ENCODE peak calls at places on chromosomes 13 and 19, in eight cellular contexts. K is aorta, Q is iPS DF 6.9, B is mammary epithelial cell, S is adrenal gland, I is uterus, W is K562, M is PC-9. E is an unnamed sample.
A peak's percentile ranks its signal among the peaks of the same experiment; 100 is the strongest.

GRCh38 chr13:22285867-22286632 is 615.2 kb downstream of the FGF9 start:
- DNase-seq in S (no peak), I (no peak), K (no peak), M (no peak), Q (no peak), W (no peak), B (no peak), E (no peak)

GRCh38 chr19:13850910-13851753 is 25.8 kb upstream of the NANOS3 start:
- DNase-seq in I (peak; percentile 95), Q (no peak), B (peak; percentile 95), W (peak; percentile 79), M (peak; percentile 96), K (peak; percentile 96), S (peak; percentile 94), E (peak; percentile 100)

GRCh38 chr19:11446652-11447301 is 11.3 kb downstream of the PRKCSH start:
- DNase-seq in S (peak; percentile 69), M (no peak), I (no peak), Q (no peak), W (peak; percentile 85), K (peak; percentile 91), B (no peak), E (peak; percentile 61)

GRCh38 chr13:37175996-37176395 is 70.5 kb upstream of the CSNK1A1L start:
- DNase-seq in B (peak; percentile 40), W (no peak), K (no peak), Q (no peak), I (no peak), S (no peak), M (no peak), E (no peak)

GRCh38 chr19:13037161-13037560 is 41.9 kb downstream of the NFIX start:
- DNase-seq in I (no peak), Q (no peak), W (no peak), M (peak; percentile 90), K (peak; percentile 83), B (peak; percentile 84), S (no peak), E (peak; percentile 83)

GRCh38 chr13:27273658-27274425 is 3.2 kb downstream of the RASL11A start:
- DNase-seq in I (no peak), B (no peak), Q (no peak), W (no peak), K (peak; percentile 81), M (no peak), S (peak; percentile 50), E (no peak)

GRCh38 chr13:79434578-79434977 is 28.5 kb upstream of the RBM26 start:
- DNase-seq in Q (no peak), I (no peak), K (no peak), S (no peak), W (no peak), B (no peak), M (no peak), E (no peak)

GRCh38 chr13:104592127-104592526 is 1525.9 kb upstream of the SLC10A2 start:
- DNase-seq in S (no peak), Q (no peak), I (no peak), K (no peak), B (peak; percentile 32), M (no peak), W (no peak), E (no peak)

GRCh38 chr19:3148503-3148902 is 12.7 kb downstream of the GNA15 start:
- DNase-seq in M (no peak), B (no peak), I (no peak), S (no peak), Q (no peak), K (no peak), W (no peak), E (no peak)

GRCh38 chr19:44668985-44669764 is 2.1 kb upstream of the CEACAM19 start:
- DNase-seq in M (peak; percentile 57), K (no peak), I (no peak), W (no peak), B (no peak), S (no peak), Q (no peak), E (no peak)

GRCh38 chr19:55483681-55484361 is 1.2 kb upstream of the NAT14 start:
- DNase-seq in I (no peak), Q (no peak), M (no peak), W (no peak), S (no peak), B (no peak), K (no peak), E (no peak)

GRCh38 chr13:48412881-48413351 is at the start of gene LPAR6:
- DNase-seq in K (no peak), B (peak; percentile 62), Q (no peak), S (peak; percentile 67), I (peak; percentile 37), M (no peak), W (no peak), E (peak; percentile 41)

GRCh38 chr13:24671367-24672117 is 8.7 kb upstream of the ATP12A start:
- DNase-seq in I (peak; percentile 71), B (peak; percentile 87), M (peak; percentile 95), K (no peak), S (peak; percentile 60), Q (peak; percentile 43), W (peak; percentile 37), E (peak; percentile 77)

GRCh38 chr19:10551698-10552301 is 8.1 kb downstream of the ATG4D start:
- DNase-seq in Q (no peak), B (peak; percentile 51), W (no peak), M (peak; percentile 72), S (no peak), I (no peak), K (no peak), E (peak; percentile 46)

GRCh38 chr19:2096543-2097329 is at the start of gene IZUMO4:
- DNase-seq in K (peak; percentile 100), S (peak; percentile 99), I (peak; percentile 99), Q (peak; percentile 81), M (peak; percentile 77), W (peak; percentile 98), B (peak; percentile 95), E (peak; percentile 98)

DNA sequence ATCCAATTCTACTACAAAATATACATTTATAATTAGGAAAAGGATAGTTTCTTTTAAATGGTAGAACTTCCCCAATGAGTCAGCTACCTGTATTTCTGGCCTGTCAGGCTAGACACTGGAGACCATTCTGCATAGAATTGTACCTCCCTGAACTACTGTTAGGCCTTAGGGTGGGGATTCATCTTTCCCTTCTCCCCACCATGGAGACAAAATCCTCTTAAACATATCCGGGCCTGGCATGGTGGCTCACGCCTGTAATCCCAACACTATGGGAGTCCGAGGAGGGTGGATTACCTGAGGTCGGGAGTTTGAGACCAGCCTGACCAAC is 24.5 kb upstream of the TPT1 start:
- DNase-seq in B (peak; percentile 35), S (no peak), Q (no peak), I (no peak), W (no peak), K (no peak), M (no peak), E (no peak)
- H3K4me3 ChIP-seq in B (no peak overlapping the region), S (no peak overlapping the region), Q (no peak overlapping the region), I (no peak overlapping the region), W (no peak overlapping the region), K (no peak overlapping the region), M (no peak overlapping the region), E (no peak overlapping the region)

DNA sequence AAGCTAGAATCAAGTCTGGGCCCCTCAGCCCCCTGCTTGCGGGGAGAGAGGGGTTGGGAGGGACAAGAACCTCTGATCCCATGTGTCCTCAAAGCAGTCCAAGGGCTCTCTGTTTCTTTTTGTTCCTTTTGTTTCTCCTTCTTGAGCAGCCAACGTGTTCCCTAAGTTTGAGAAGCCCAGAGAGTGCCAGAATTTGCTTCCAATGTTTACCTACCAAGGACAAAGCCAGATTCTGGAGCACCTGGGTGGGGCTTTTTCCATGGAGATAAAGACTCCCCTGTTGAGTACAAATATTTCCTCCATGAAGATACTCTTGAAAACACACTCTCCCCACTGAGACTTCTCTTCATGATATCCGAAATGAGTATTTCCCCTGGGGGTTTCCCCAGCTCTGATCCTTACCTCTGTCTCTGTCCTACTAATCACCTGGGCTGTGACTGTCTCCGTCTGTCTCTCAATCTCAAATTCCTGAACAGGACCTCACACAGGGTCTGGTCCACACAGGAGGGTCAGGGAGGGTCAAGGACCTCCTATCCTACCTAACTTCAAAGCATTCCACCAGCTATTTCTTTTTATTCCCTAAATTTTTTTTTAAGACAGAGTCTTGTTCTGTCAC is 27.4 kb downstream of the CD177 start:
- DNase-seq in Q (no peak), S (no peak), B (peak; percentile 27), W (no peak), I (no peak), K (no peak), M (no peak), E (no peak)
- H3K4me1 ChIP-seq in Q (peaks cover 4% of the 10 kb centered on the region), S (no peaks in the 10 kb centered on the region), B (no peaks in the 10 kb centered on the region), W (no peaks in the 10 kb centered on the region), I (no peaks in the 10 kb centered on the region), K (no peaks in the 10 kb centered on the region), M (peaks cover 18% of the 10 kb centered on the region), E (no peaks in the 10 kb centered on the region)

GRCh38 chr19:50647879-50648615 is 1.2 kb upstream of the C19orf81 start:
- DNase-seq in W (no peak), K (no peak), B (no peak), S (no peak), Q (no peak), I (no peak), M (no peak), E (no peak)
- H3K27me3 ChIP-seq in W (peaks cover 6% of the 10 kb centered on the region), K (no peaks in the 10 kb centered on the region), B (no peaks in the 10 kb centered on the region), S (peaks cover 9% of the 10 kb centered on the region), Q (no peaks in the 10 kb centered on the region), I (peaks cover 3% of the 10 kb centered on the region), M (peaks cover 86% of the 10 kb centered on the region), E (peaks cover 6% of the 10 kb centered on the region)

GRCh38 chr13:30339721-30340366 is 32.5 kb upstream of the KATNAL1 start:
- DNase-seq in M (no peak), S (no peak), Q (no peak), I (no peak), K (no peak), B (no peak), W (no peak), E (no peak)

GRCh38 chr13:30341815-30342570 is 34.6 kb upstream of the KATNAL1 start:
- DNase-seq in I (peak; percentile 86), M (peak; percentile 86), W (no peak), K (peak; percentile 96), Q (no peak), S (peak; percentile 93), B (peak; percentile 89), E (peak; percentile 22)

GRCh38 chr13:30338952-30339351 is 31.6 kb upstream of the KATNAL1 start:
- DNase-seq in Q (no peak), S (no peak), K (no peak), W (no peak), M (no peak), I (no peak), B (no peak), E (no peak)

GRCh38 chr13:30338331-30338851 is 31.0 kb upstream of the KATNAL1 start:
- DNase-seq in I (no peak), W (no peak), S (peak; percentile 83), K (no peak), B (peak; percentile 41), M (peak; percentile 95), Q (no peak), E (no peak)

DNA sequence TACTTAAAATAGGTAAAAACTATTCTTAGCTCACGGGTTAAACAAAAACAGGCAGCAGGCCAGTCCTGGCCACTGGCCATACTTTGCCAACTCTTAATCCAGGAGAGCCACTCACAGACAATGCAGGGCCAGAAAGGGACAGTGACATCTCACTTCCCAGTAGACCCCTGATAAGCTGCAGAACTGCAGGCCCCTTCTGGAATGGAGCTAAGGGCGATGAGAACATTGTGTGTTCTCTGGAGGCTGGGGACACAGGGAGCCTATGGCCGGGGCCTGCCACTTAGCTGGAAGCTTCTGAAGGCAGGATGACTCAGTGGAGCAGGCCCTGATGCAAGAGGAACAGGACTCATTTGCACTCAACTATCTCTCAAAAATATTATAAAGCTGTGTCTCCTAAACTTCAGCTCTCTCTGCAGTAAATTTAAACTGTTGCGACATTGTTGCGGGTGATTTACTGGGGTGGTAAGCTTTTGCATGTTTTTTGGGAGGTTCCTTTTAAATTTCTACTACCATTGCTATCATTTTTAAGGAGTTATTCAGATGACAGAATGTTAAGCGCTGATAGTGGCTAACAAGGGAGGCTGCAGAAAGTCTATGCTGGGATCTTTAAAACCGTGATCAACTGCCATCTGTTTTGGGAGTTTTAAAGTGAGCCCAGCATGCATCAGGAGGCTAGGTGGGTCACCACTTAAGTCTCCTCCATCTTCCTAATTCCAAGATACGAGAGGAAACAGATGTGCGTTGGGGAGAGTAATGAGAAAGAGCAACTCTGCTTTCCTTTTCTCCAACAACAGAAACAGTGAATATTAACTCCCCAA is 33.2 kb upstream of the KATNAL1 start:
- DNase-seq in M (peak; percentile 66), B (peak; percentile 63), K (peak; percentile 86), I (peak; percentile 93), Q (no peak), S (peak; percentile 90), W (peak; percentile 68), E (no peak)
- H3K4me3 ChIP-seq in M (no peak overlapping the region), B (no peak overlapping the region), K (no peak overlapping the region), I (peak overlapping the region; percentile 6), Q (no peak overlapping the region), S (no peak overlapping the region), W (no peak overlapping the region), E (no peak overlapping the region)